ENCODE peak calls at places on chromosomes 4 and X, in six cellular contexts. M, Q, A, S, O and G are unnamed samples.

GRCh38 chrX:112840382-112841113 is at the start of gene AMOT:
- DNase-seq in M (no peak), Q (peak; percentile 84), A (peak; percentile 96), S (peak; percentile 85), O (peak; percentile 62), G (peak; percentile 73)

GRCh38 chr4:42656736-42656985 is 244 bp downstream of the ATP8A1 start:
- DNase-seq in M (no peak), Q (no peak), A (no peak), S (no peak), O (peak; percentile 33), G (no peak)

GRCh38 chrX:103343105-103343504 is 13.1 kb downstream of the TCEAL7 start:
- DNase-seq in M (no peak), Q (no peak), A (peak; percentile 36), S (peak; percentile 27), O (peak; percentile 38), G (no peak)

GRCh38 chrX:155086202-155086840 is 15.0 kb downstream of the BRCC3 start:
- DNase-seq in M (no peak), Q (no peak), A (peak; percentile 32), S (peak; percentile 69), O (no peak), G (peak; percentile 41)

GRCh38 chr4:177267911-177268310 is 41.8 kb upstream of the NEIL3 start:
- DNase-seq in M (no peak), Q (no peak), A (no peak), S (no peak), O (no peak), G (no peak)

GRCh38 chr4:159516556-159516955 is 413.7 kb downstream of the RAPGEF2 start:
- DNase-seq in M (no peak), Q (no peak), A (no peak), S (no peak), O (no peak), G (no peak)

GRCh38 chr4:19700951-19701350 is 550.8 kb upstream of the SLIT2 start:
- DNase-seq in M (no peak), Q (no peak), A (no peak), S (no peak), O (no peak), G (no peak)

GRCh38 chr4:163448541-163449203 is 24.9 kb downstream of the TKTL2 start:
- DNase-seq in M (no peak), Q (no peak), A (no peak), S (no peak), O (no peak), G (no peak)

GRCh38 chr4:177250056-177250696 is 59.5 kb upstream of the NEIL3 start:
- DNase-seq in M (no peak), Q (peak; percentile 39), A (peak; percentile 79), S (peak; percentile 79), O (peak; percentile 59), G (peak; percentile 85)

GRCh38 chr4:26238782-26239647 is 81.8 kb upstream of the RBPJ start:
- DNase-seq in M (no peak), Q (no peak), A (no peak), S (no peak), O (peak; percentile 52), G (no peak)

GRCh38 chr4:169263791-169264392 is 6.9 kb downstream of the SH3RF1 start:
- DNase-seq in M (no peak), Q (no peak), A (no peak), S (no peak), O (no peak), G (no peak)

GRCh38 chrX:150572206-150572605 is 3.8 kb downstream of the MTM1 start:
- DNase-seq in M (no peak), Q (no peak), A (no peak), S (no peak), O (no peak), G (no peak)

GRCh38 chr4:109989044-109989443 is 76.4 kb downstream of the EGF start:
- DNase-seq in M (peak; percentile 94), Q (no peak), A (no peak), S (no peak), O (no peak), G (no peak)

GRCh38 chr4:148430847-148431246 is 11.4 kb downstream of the NR3C2 start:
- DNase-seq in M (no peak), Q (no peak), A (no peak), S (no peak), O (no peak), G (no peak)

GRCh38 chr4:73609688-73610087 is 10.5 kb downstream of the RASSF6 start:
- DNase-seq in M (no peak), Q (no peak), A (no peak), S (no peak), O (no peak), G (no peak)

GRCh38 chr4:145904413-145905177 is 34.0 kb downstream of the ZNF827 start:
- DNase-seq in M (no peak), Q (no peak), A (no peak), S (no peak), O (no peak), G (no peak)

GRCh38 chr4:16082424-16083216 is 1.2 kb downstream of the PROM1 start:
- DNase-seq in M (no peak), Q (peak; percentile 20), A (peak; percentile 85), S (peak; percentile 93), O (no peak), G (peak; percentile 79)

GRCh38 chr4:111011458-111011857 is 388.6 kb upstream of the PITX2 start:
- DNase-seq in M (no peak), Q (no peak), A (no peak), S (peak; percentile 50), O (no peak), G (no peak)

GRCh38 chr4:57291911-57292310 is 181.7 kb upstream of the IGFBP7 start:
- DNase-seq in M (no peak), Q (no peak), A (no peak), S (no peak), O (no peak), G (no peak)

GRCh38 chr4:84418032-84418709 is 80.9 kb downstream of the NKX6-1 start:
- DNase-seq in M (no peak), Q (no peak), A (peak; percentile 21), S (no peak), O (no peak), G (no peak)

GRCh38 chr4:6688879-6689505 is 4.7 kb upstream of the S100P start:
- DNase-seq in M (peak; percentile 85), Q (no peak), A (no peak), S (peak; percentile 38), O (peak; percentile 37), G (no peak)

GRCh38 chrX:4844376-4844775 is 1130.9 kb upstream of the PRKX start:
- DNase-seq in M (no peak), Q (no peak), A (no peak), S (no peak), O (no peak), G (no peak)

GRCh38 chr4:41881931-41882621 is 53.2 kb upstream of the TMEM33 start:
- DNase-seq in M (no peak), Q (no peak), A (peak; percentile 37), S (peak; percentile 52), O (no peak), G (peak; percentile 9)

GRCh38 chrX:134999469-134999868 is 8.7 kb downstream of the SMIM10 start:
- DNase-seq in M (no peak), Q (no peak), A (no peak), S (no peak), O (no peak), G (no peak)

GRCh38 chr4:158428242-158428641 is 93.4 kb upstream of the RXFP1 start:
- DNase-seq in M (no peak), Q (no peak), A (no peak), S (no peak), O (no peak), G (no peak)

GRCh38 chr4:76753814-76754213 is 144.1 kb downstream of the SOWAHB start:
- DNase-seq in M (no peak), Q (no peak), A (no peak), S (no peak), O (no peak), G (no peak)

GRCh38 chrX:46553935-46554334 is 8.7 kb upstream of the ZNF674 start:
- DNase-seq in M (no peak), Q (no peak), A (no peak), S (no peak), O (no peak), G (no peak)

GRCh38 chrX:46551494-46552128 is 6.4 kb upstream of the ZNF674 start:
- DNase-seq in M (no peak), Q (no peak), A (no peak), S (peak; percentile 28), O (no peak), G (no peak)

GRCh38 chrX:46549914-46550313 is 4.7 kb upstream of the ZNF674 start:
- DNase-seq in M (no peak), Q (no peak), A (no peak), S (no peak), O (no peak), G (no peak)

GRCh38 chrX:46559062-46559461 is 13.8 kb upstream of the ZNF674 start:
- DNase-seq in M (no peak), Q (no peak), A (no peak), S (no peak), O (no peak), G (no peak)

GRCh38 chrX:46554942-46555341 is 9.7 kb upstream of the ZNF674 start:
- DNase-seq in M (no peak), Q (no peak), A (no peak), S (no peak), O (no peak), G (no peak)
- TF ChIP-seq CTCF in M (peak; percentile 35), Q (no peak), A (no peak), S (no peak), O (peak; percentile 34), G (no peak)

GRCh38 chr4:81467672-81467964 is 4.1 kb downstream of the RASGEF1B start:
- DNase-seq in M (no peak), Q (no peak), A (no peak), S (no peak), O (no peak), G (no peak)
- TF ChIP-seq CTCF in M (peak; percentile 70), Q (no peak), A (peak; percentile 36), S (peak; percentile 6), O (no peak), G (peak; percentile 42)

DNA sequence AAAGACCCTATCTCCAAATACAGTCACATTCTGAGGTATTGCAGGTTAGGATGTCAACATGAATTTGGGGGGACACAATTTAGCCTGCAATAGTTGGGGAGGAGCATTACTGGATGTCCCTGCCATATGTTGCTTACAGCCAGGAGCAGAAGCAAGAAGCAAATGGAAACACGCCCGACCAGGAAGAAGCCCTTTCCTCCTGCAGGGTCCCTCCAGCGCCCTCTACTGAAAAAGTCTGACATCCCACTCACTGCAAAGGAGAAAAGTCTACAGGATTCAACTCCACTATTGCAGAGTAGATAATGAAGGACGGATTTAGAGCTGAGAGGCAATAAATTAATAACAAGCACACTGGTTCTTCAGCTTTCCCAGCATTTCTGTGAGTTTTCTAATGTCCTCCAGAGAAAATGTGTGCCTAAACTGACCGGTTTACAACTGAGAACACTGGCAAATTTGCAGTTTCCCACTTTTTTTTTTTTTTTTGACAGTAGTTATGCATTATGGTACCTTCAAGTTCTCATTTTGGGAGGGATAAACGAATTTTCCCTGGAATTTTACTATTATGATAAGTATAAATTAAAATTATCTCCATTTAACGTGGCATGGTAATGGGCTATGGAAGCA is 31.7 kb downstream of the COQ2 start:
- DNase-seq in M (no peak), Q (peak; percentile 57), A (peak; percentile 63), S (peak; percentile 73), O (no peak), G (peak; percentile 81)
- TF ChIP-seq CTCF in M (peak; percentile 53), Q (peak; percentile 23), A (peak; percentile 69), S (peak; percentile 66), O (peak; percentile 38), G (peak; percentile 71)

DNA sequence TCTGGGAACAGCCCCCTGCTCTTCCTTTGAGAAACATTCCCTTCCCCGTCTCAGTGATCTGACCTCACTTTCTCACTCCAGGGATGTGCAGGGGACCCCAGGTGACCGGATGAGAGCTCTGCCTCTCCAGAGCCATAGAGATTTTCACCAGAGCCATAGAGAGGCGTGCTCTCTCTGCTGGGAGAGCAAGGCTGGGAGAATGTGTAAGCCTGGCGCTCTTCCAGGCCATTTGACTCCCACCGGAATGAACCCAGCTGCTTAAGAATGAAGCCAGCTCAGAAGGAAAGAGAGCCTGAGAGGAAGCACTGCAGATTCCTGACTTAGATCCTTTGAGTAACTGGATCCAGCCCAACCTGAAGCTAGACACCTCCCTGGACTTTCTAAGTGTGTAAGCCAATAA is 106.4 kb downstream of the DHX15 start:
- DNase-seq in M (no peak), Q (no peak), A (no peak), S (no peak), O (no peak), G (no peak)
- TF ChIP-seq CTCF in M (no peak), Q (no peak), A (no peak), S (no peak), O (no peak), G (no peak)